ENCODE peak calls at places on chromosomes 4 and X, in nine cellular contexts. M is mesenchymal stem cell, E is left ventricle myocardium inferior, U is spleen, C is esophagus squamous epithelium, Z is mucosa of descending colon, L is hepatocyte, V is cardiac muscle cell, N is IMR-90. H is an unnamed sample.
A peak's percentile ranks its signal among the peaks of the same experiment; 100 is the strongest.

GRCh38 chrX:2488621-2489285 is 12.0 kb downstream of the DHRSX start:
- DNase-seq in M (no peak), E (no peak), U (peak; percentile 75), C (no peak), Z (no peak), L (no peak), V (no peak), N (no peak), H (no peak)

GRCh38 chr4:154714339-154715040 is 29.3 kb upstream of the LRAT start:
- DNase-seq in M (no peak), E (no peak), U (no peak), C (no peak), Z (no peak), L (no peak), V (peak; percentile 27), N (no peak), H (peak; percentile 19)

GRCh38 chr4:88060431-88060830 is 53.0 kb downstream of the PKD2 start:
- DNase-seq in M (no peak), E (no peak), U (no peak), C (no peak), Z (no peak), L (no peak), V (no peak), N (no peak), H (no peak)

GRCh38 chr4:154911097-154911496 is 130.0 kb downstream of the RBM46 start:
- DNase-seq in M (no peak), E (no peak), U (no peak), C (no peak), Z (no peak), L (peak; percentile 32), V (peak; percentile 21), N (peak; percentile 2), H (peak; percentile 67)

GRCh38 chr4:41792166-41792565 is 43.6 kb upstream of the PHOX2B start:
- DNase-seq in M (no peak), E (no peak), U (no peak), C (no peak), Z (no peak), L (no peak), V (no peak), N (no peak), H (no peak)

GRCh38 chrX:139969286-139969685 is 4.0 kb upstream of the CXorf66 start:
- DNase-seq in M (no peak), E (no peak), U (no peak), C (no peak), Z (no peak), L (no peak), V (no peak), N (no peak), H (no peak)

GRCh38 chr4:76550966-76551780 is 116.1 kb downstream of the SHROOM3 start:
- DNase-seq in M (peak; percentile 70), E (no peak), U (no peak), C (no peak), Z (no peak), L (no peak), V (no peak), N (peak; percentile 51), H (no peak)

GRCh38 chr4:158051401-158052235 is 121.2 kb downstream of the GASK1B start:
- DNase-seq in M (peak; percentile 92), E (peak; percentile 23), U (no peak), C (no peak), Z (peak; percentile 14), L (peak; percentile 40), V (no peak), N (peak; percentile 94), H (peak; percentile 96)

GRCh38 chrX:24395775-24396174 is 35.3 kb downstream of the SUPT20HL1 start:
- DNase-seq in M (peak; percentile 71), E (no peak), U (no peak), C (no peak), Z (peak; percentile 75), L (peak; percentile 88), V (peak; percentile 91), N (peak; percentile 82), H (peak; percentile 88)

GRCh38 chrX:41909068-41909467 is 14.3 kb downstream of the CASK start:
- DNase-seq in M (no peak), E (no peak), U (no peak), C (no peak), Z (no peak), L (no peak), V (no peak), N (no peak), H (no peak)

GRCh38 chrX:109614951-109615350 is 10.0 kb downstream of the KCNE5 start:
- DNase-seq in M (no peak), E (no peak), U (no peak), C (no peak), Z (no peak), L (no peak), V (no peak), N (no peak), H (no peak)

GRCh38 chrX:18886005-18886343 is 97.9 kb downstream of the PHKA2 start:
- DNase-seq in M (no peak), E (no peak), U (peak; percentile 72), C (no peak), Z (no peak), L (no peak), V (no peak), N (no peak), H (no peak)

GRCh38 chrX:47573334-47574095 is 8.7 kb upstream of the TIMP1 start:
- DNase-seq in M (peak; percentile 43), E (peak; percentile 52), U (no peak), C (no peak), Z (peak; percentile 42), L (peak; percentile 61), V (peak; percentile 75), N (peak; percentile 73), H (no peak)
- H3K4me3 ChIP-seq in M (no peak overlapping the region), E (peak overlapping the region; percentile 63), U (no peak overlapping the region), C (peak overlapping the region; percentile 3), Z (no peak overlapping the region), L (peak overlapping the region; percentile 13), V (peak overlapping the region; percentile 22), N (no peak overlapping the region), H (no peak overlapping the region)

GRCh38 chrX:71621644-71622346 is 3.5 kb upstream of the CXCR3 start:
- DNase-seq in M (no peak), E (no peak), U (no peak), C (no peak), Z (peak; percentile 56), L (no peak), V (no peak), N (peak; percentile 16), H (peak; percentile 22)
- H3K4me1 ChIP-seq in M (peaks cover 10% of the 10 kb centered on the region), E (peaks cover 18% of the 10 kb centered on the region), U (peaks cover 33% of the 10 kb centered on the region), C (no peaks in the 10 kb centered on the region), Z (peaks cover 30% of the 10 kb centered on the region), L (peaks cover 5% of the 10 kb centered on the region), V (no peaks in the 10 kb centered on the region), N (no peaks in the 10 kb centered on the region), H (peaks cover 21% of the 10 kb centered on the region)

DNA sequence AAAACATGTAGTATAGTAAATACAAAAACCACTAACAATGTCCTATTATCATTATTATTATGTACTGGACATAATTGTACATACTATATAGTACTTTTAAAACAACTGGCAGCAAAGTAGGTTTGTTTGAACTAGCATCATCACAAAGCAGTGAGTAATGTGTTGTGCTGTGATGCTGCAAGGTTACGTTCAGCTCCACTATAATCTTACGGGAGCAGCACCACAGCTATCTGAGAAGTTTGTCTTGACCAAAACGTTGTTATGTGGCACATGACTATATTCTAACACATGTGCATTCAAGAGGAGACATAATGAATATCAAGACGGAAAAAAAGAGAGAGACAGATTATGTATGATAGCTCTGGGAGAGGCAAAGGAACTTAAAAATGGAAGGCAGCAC is 33.6 kb downstream of the DHX15 start:
- DNase-seq in M (peak; percentile 22), E (no peak), U (no peak), C (no peak), Z (no peak), L (no peak), V (no peak), N (no peak), H (no peak)
- H3K36me3 ChIP-seq in M (peaks cover 3% of the 10 kb centered on the region), E (peaks cover 47% of the 10 kb centered on the region), U (peaks cover 29% of the 10 kb centered on the region), C (no peaks in the 10 kb centered on the region), Z (no peaks in the 10 kb centered on the region), L (no peaks in the 10 kb centered on the region), V (peaks cover 14% of the 10 kb centered on the region), N (peaks cover 23% of the 10 kb centered on the region), H (peaks cover 47% of the 10 kb centered on the region)

GRCh38 chrX:10577863-10578262 is 42.5 kb downstream of the MID1 start:
- DNase-seq in M (no peak), E (no peak), U (no peak), C (no peak), Z (no peak), L (no peak), V (no peak), N (no peak), H (peak; percentile 35)

GRCh38 chrX:10579753-10580060 is 40.7 kb downstream of the MID1 start:
- DNase-seq in M (peak; percentile 24), E (no peak), U (no peak), C (no peak), Z (no peak), L (no peak), V (no peak), N (peak; percentile 37), H (peak; percentile 28)

GRCh38 chrX:10582215-10582733 is 38.1 kb downstream of the MID1 start:
- DNase-seq in M (no peak), E (no peak), U (no peak), C (no peak), Z (no peak), L (no peak), V (no peak), N (peak; percentile 61), H (no peak)

GRCh38 chrX:10576777-10577444 is 43.5 kb downstream of the MID1 start:
- DNase-seq in M (no peak), E (no peak), U (no peak), C (no peak), Z (no peak), L (no peak), V (no peak), N (no peak), H (no peak)

DNA sequence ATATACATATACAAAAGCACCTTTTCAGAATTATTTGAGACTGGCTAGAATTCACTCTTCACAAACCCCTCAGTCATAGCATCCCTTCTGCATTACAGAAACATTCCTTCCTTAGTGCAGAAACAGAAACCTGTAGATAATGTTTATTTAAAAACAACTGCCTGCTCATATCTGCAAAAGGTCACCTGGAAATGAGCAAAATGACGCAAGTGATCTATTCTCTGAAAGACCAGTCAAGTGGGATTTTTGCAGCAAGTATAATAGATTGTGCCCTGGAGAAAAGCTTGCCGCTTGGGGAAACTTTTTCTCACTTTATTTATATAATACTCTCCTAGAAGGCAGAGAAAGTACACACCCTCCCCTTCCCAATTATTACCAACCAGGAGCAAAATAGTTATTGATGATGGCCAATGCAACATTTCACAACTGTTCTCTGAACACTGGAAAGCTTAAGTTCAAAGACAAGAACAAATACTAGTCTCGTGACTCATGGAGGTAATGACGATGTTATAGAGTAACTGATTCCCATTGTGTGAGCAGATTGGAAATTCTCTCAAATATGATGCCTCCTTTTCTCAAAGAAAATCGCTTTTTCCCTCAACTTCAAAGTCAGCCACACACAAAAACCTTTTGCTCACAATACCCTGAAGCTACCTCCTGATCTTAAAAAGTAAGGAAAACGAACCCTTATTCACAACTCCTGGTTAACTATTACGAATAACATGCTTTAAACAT is 41.2 kb downstream of the MID1 start:
- DNase-seq in M (peak; percentile 65), E (no peak), U (no peak), C (no peak), Z (no peak), L (peak; percentile 15), V (no peak), N (peak; percentile 78), H (peak; percentile 67)
- H3K4me3 ChIP-seq in M (peak overlapping the region; percentile 54), E (peak overlapping the region; percentile 14), U (no peak overlapping the region), C (no peak overlapping the region), Z (no peak overlapping the region), L (peak overlapping the region; percentile 6), V (no peak overlapping the region), N (peak overlapping the region; percentile 29), H (peak overlapping the region; percentile 40)

GRCh38 chr4:109440948-109441347 is 7.3 kb downstream of the SEC24B start:
- DNase-seq in M (peak; percentile 11), E (no peak), U (no peak), C (no peak), Z (no peak), L (no peak), V (no peak), N (no peak), H (peak; percentile 43)
- H3K4me1 ChIP-seq in M (peaks cover 7% of the 10 kb centered on the region), E (peaks cover 85% of the 10 kb centered on the region), U (peaks cover 32% of the 10 kb centered on the region), C (peaks cover 18% of the 10 kb centered on the region), Z (peaks cover 21% of the 10 kb centered on the region), L (peaks cover 32% of the 10 kb centered on the region), V (peaks cover 9% of the 10 kb centered on the region), N (peaks cover 7% of the 10 kb centered on the region), H (peaks cover 51% of the 10 kb centered on the region)